ENCODE peak calls at places on chromosome 12, in seven cellular contexts. Z is T-helper 1 cell; K is upper lobe of left lung; H is fibroblast of mammary gland; O is IMR-90; L is stimulated activated CD8-positive, alpha-beta memory T cell treated with anti-CD3 and anti-CD28 coated beads, Interleukin-7, amount 100 ng/mL, for 4 hours; N is activated CD8-positive, alpha-beta T cell treated with anti-CD3 and anti-CD28 coated beads, Interleukin-2, amount 10 ng/mL, durations not matched to agents 7 days and 5 days. Y is an unnamed sample.

GRCh38 chr12:112506513-112507166 is 87.9 kb downstream of the PTPN11 start:
- DNase-seq in K (no peak), L (no peak), Z (no peak), O (no peak), H (no peak), N (no peak), Y (no peak)

GRCh38 chr12:132342322-132342721 is 12.9 kb upstream of the GALNT9 start:
- DNase-seq in L (no peak), O (no peak), H (no peak), N (no peak), Z (no peak), K (no peak), Y (no peak)

GRCh38 chr12:122785503-122785902 is 11.1 kb downstream of the CCDC62 start:
- DNase-seq in N (no peak), K (no peak), H (no peak), Z (no peak), L (no peak), O (no peak), Y (no peak)

GRCh38 chr12:64097346-64098105 is 124.6 kb downstream of the KICS2 start:
- DNase-seq in O (peak; percentile 79), N (no peak), K (no peak), H (peak; percentile 73), L (no peak), Z (no peak), Y (no peak)

GRCh38 chr12:55876110-55876509 is 33.4 kb upstream of the MMP19 start:
- DNase-seq in Z (no peak), L (no peak), O (no peak), H (no peak), K (no peak), N (no peak), Y (no peak)

GRCh38 chr12:123705935-123706334 is 6.2 kb upstream of the ATP6V0A2 start:
- DNase-seq in O (no peak), K (no peak), N (no peak), H (peak; percentile 39), Z (no peak), L (no peak), Y (no peak)

GRCh38 chr12:104578453-104578852 is 121.7 kb downstream of the CHST11 start:
- DNase-seq in N (no peak), K (no peak), H (peak; percentile 91), L (no peak), Z (no peak), O (peak; percentile 84), Y (no peak)

GRCh38 chr12:16606936-16607335 is 974 bp upstream of the LMO3 start:
- DNase-seq in N (no peak), K (no peak), O (no peak), L (no peak), Z (no peak), H (no peak), Y (no peak)

GRCh38 chr12:96051756-96052155 is 16.4 kb upstream of the LTA4H start:
- DNase-seq in O (no peak), N (no peak), K (no peak), H (no peak), Z (no peak), L (no peak), Y (no peak)

GRCh38 chr12:55051197-55051920 is 31.6 kb downstream of the NEUROD4 start:
- DNase-seq in Z (no peak), N (no peak), H (peak; percentile 5), L (no peak), O (no peak), K (no peak), Y (no peak)

GRCh38 chr12:80707830-80708534 is 548 bp downstream of the MYF6 start:
- DNase-seq in N (no peak), H (no peak), L (no peak), Z (no peak), O (no peak), K (no peak), Y (no peak)

GRCh38 chr12:58487280-58488141 is 432.8 kb downstream of the LRIG3 start:
- DNase-seq in N (no peak), H (peak; percentile 45), L (no peak), O (peak; percentile 53), K (no peak), Z (no peak), Y (no peak)

GRCh38 chr12:94089891-94090290 is 58.5 kb upstream of the PLXNC1 start:
- DNase-seq in N (no peak), Z (no peak), H (peak; percentile 24), L (no peak), K (no peak), O (peak; percentile 58), Y (no peak)

GRCh38 chr12:114659084-114659483 is 24.9 kb downstream of the TBX3 start:
- DNase-seq in L (no peak), O (no peak), N (no peak), H (no peak), K (no peak), Z (no peak), Y (no peak)

GRCh38 chr12:130281157-130281799 is 56.4 kb upstream of the PIWIL1 start:
- DNase-seq in H (no peak), N (peak; percentile 52), K (no peak), O (no peak), Z (peak; percentile 14), L (no peak), Y (peak; percentile 47)

GRCh38 chr12:58148976-58149375 is 207.6 kb downstream of the ATP23 start:
- DNase-seq in L (no peak), H (no peak), O (no peak), Z (no peak), K (no peak), N (no peak), Y (no peak)

GRCh38 chr12:64392221-64392620 is 1.7 kb upstream of the C12orf56 start:
- DNase-seq in K (no peak), L (no peak), O (peak; percentile 56), Z (no peak), N (no peak), H (peak; percentile 71), Y (no peak)

GRCh38 chr12:118237908-118238307 is 102.0 kb downstream of the PEBP1 start:
- DNase-seq in K (no peak), H (peak; percentile 26), Z (no peak), N (no peak), L (no peak), O (peak; percentile 72), Y (no peak)

GRCh38 chr12:112001555-112001954 is 11.4 kb downstream of the TMEM116 start:
- DNase-seq in O (peak; percentile 75), H (no peak), L (no peak), K (no peak), Z (no peak), N (no peak), Y (no peak)

GRCh38 chr12:105330938-105331804 is 680 bp downstream of the C12orf75 start:
- DNase-seq in K (no peak), Z (peak; percentile 38), N (peak; percentile 64), O (no peak), H (no peak), L (no peak), Y (peak; percentile 34)

GRCh38 chr12:6090786-6091185 is 33.7 kb downstream of the VWF start:
- DNase-seq in N (no peak), H (peak; percentile 57), Z (no peak), K (peak; percentile 32), L (no peak), O (peak; percentile 90), Y (no peak)

GRCh38 chr12:84348582-84348981 is 564.0 kb downstream of the SLC6A15 start:
- DNase-seq in K (no peak), H (no peak), O (no peak), L (no peak), N (no peak), Z (no peak), Y (no peak)

GRCh38 chr12:54725233-54725843 is 77.2 kb upstream of the DCD start:
- DNase-seq in Z (no peak), H (peak; percentile 26), N (peak; percentile 28), L (no peak), K (no peak), O (no peak), Y (no peak)

GRCh38 chr12:19223018-19223417 is 93.5 kb downstream of the PLEKHA5 start:
- DNase-seq in K (no peak), H (peak; percentile 55), O (no peak), Z (no peak), L (no peak), N (no peak), Y (no peak)

GRCh38 chr12:111211910-111212757 is 156.8 kb downstream of the PHETA1 start:
- DNase-seq in H (no peak), K (no peak), N (peak; percentile 33), Z (no peak), L (no peak), O (no peak), Y (peak; percentile 30)

GRCh38 chr12:5733136-5733755 is 211.8 kb downstream of the ANO2 start:
- DNase-seq in N (no peak), K (no peak), L (no peak), H (no peak), O (peak; percentile 24), Z (no peak), Y (no peak)

GRCh38 chr12:130263025-130263424 is 74.7 kb upstream of the PIWIL1 start:
- DNase-seq in Z (no peak), H (no peak), N (no peak), K (no peak), L (no peak), O (no peak), Y (no peak)